ENCODE peak calls at places on chromosomes 1 and 21, in six cellular contexts. T is activated CD8-positive, alpha-beta memory T cell treated with anti-CD3 and anti-CD28 coated beads, Interleukin-2, amount 50 U/mL, for 48 hours; N is small intestine; J is coronary artery; Y is NCI-H146; I is Peyer's patch. H is an unnamed sample.

GRCh38 chr1:29837306-29837646 is 601.0 kb downstream of the PTPRU start:
- DNase-seq in T (peak; percentile 6), N (no peak), J (peak; percentile 63), Y (no peak), I (no peak), H (no peak)

GRCh38 chr1:234960722-234961467 is 167.7 kb downstream of the TOMM20 start:
- DNase-seq in T (peak; percentile 57), N (peak; percentile 99), J (peak; percentile 72), Y (peak; percentile 73), I (peak; percentile 20), H (peak; percentile 66)

GRCh38 chr1:200161801-200162200 is 134.3 kb downstream of the NR5A2 start:
- DNase-seq in T (no peak), N (peak; percentile 20), J (no peak), Y (no peak), I (no peak), H (no peak)

GRCh38 chr1:39954870-39955546 is at the start of gene MFSD2A:
- DNase-seq in T (peak; percentile 95), N (peak; percentile 92), J (peak; percentile 94), Y (peak; percentile 90), I (peak; percentile 89), H (peak; percentile 91)

GRCh38 chr1:199784127-199784526 is 243.4 kb upstream of the NR5A2 start:
- DNase-seq in T (no peak), N (no peak), J (no peak), Y (no peak), I (no peak), H (no peak)

GRCh38 chr1:78340006-78340405 is 150.8 kb upstream of the PTGFR start:
- DNase-seq in T (no peak), N (no peak), J (no peak), Y (no peak), I (no peak), H (no peak)

GRCh38 chr1:27581823-27582243 is 22.1 kb downstream of the AHDC1 start:
- DNase-seq in T (no peak), N (no peak), J (no peak), Y (no peak), I (no peak), H (no peak)

GRCh38 chr1:163141556-163141955 is 61.2 kb downstream of the RGS5 start:
- DNase-seq in T (no peak), N (no peak), J (no peak), Y (no peak), I (no peak), H (no peak)

GRCh38 chr1:160082926-160083325 is 1.6 kb downstream of the KCNJ9 start:
- DNase-seq in T (no peak), N (no peak), J (no peak), Y (no peak), I (no peak), H (no peak)

GRCh38 chr21:45328198-45329087 is 40.7 kb upstream of the POFUT2 start:
- DNase-seq in T (no peak), N (no peak), J (no peak), Y (no peak), I (no peak), H (no peak)

GRCh38 chr1:11158720-11159321 is 30.3 kb upstream of the ANGPTL7 start:
- DNase-seq in T (no peak), N (no peak), J (no peak), Y (no peak), I (no peak), H (no peak)

GRCh38 chr1:205920159-205920558 is 23.1 kb downstream of the SLC26A9 start:
- DNase-seq in T (peak; percentile 36), N (no peak), J (peak; percentile 73), Y (no peak), I (no peak), H (no peak)

GRCh38 chr1:204633665-204634064 is 51.9 kb downstream of the LRRN2 start:
- DNase-seq in T (no peak), N (no peak), J (no peak), Y (peak; percentile 40), I (no peak), H (no peak)

GRCh38 chr1:174769961-174770549 is 229.7 kb upstream of the CACYBP start:
- DNase-seq in T (no peak), N (peak; percentile 54), J (no peak), Y (peak; percentile 62), I (no peak), H (no peak)

GRCh38 chr1:25695991-25696330 is 79.4 kb downstream of the MAN1C1 start:
- DNase-seq in T (no peak), N (no peak), J (no peak), Y (no peak), I (no peak), H (no peak)

GRCh38 chr1:54009406-54009805 is 8.6 kb downstream of the LDLRAD1 start:
- DNase-seq in T (no peak), N (no peak), J (no peak), Y (no peak), I (no peak), H (no peak)

GRCh38 chr1:27409669-27410068 is 17.2 kb downstream of the GPR3 start:
- DNase-seq in T (no peak), N (no peak), J (no peak), Y (no peak), I (no peak), H (no peak)

GRCh38 chr1:201599548-201599947 is 60.6 kb downstream of the NAV1 start:
- DNase-seq in T (no peak), N (no peak), J (no peak), Y (no peak), I (no peak), H (no peak)

GRCh38 chr1:194117582-194117981 is 931.2 kb upstream of the B3GALT2 start:
- DNase-seq in T (no peak), N (no peak), J (no peak), Y (peak; percentile 15), I (no peak), H (no peak)

GRCh38 chr1:154384650-154385557 is 20.2 kb upstream of the IL6R start:
- DNase-seq in T (no peak), N (no peak), J (no peak), Y (no peak), I (no peak), H (no peak)

GRCh38 chr1:232853994-232854532 is 48.8 kb downstream of the MAP10 start:
- DNase-seq in T (no peak), N (no peak), J (no peak), Y (no peak), I (no peak), H (no peak)

GRCh38 chr1:184945678-184946412 is 28.5 kb downstream of the NIBAN1 start:
- DNase-seq in T (no peak), N (no peak), J (no peak), Y (no peak), I (no peak), H (no peak)